ENCODE peak calls at places on chromosome 14, in six cellular contexts. H, U, L, N, W and X are unnamed samples.

GRCh38 chr14:74575936-74576335 is 36.1 kb downstream of the LTBP2 start:
- DNase-seq in H (no peak), U (no peak), L (no peak), N (no peak), W (no peak), X (no peak)

GRCh38 chr14:64450255-64450654 is 15.0 kb upstream of the AKAP5 start:
- DNase-seq in H (no peak), U (no peak), L (no peak), N (no peak), W (no peak), X (no peak)

GRCh38 chr14:96663491-96664067 is 133.6 kb upstream of the VRK1 start:
- DNase-seq in H (no peak), U (no peak), L (no peak), N (no peak), W (no peak), X (no peak)

GRCh38 chr14:50082784-50083466 is 33.4 kb downstream of the VCPKMT start:
- DNase-seq in H (peak), U (peak), L (no peak), N (no peak), W (no peak), X (peak)

GRCh38 chr14:69069020-69069421 is 83.9 kb downstream of the DCAF5 start:
- DNase-seq in H (no peak), U (no peak), L (no peak), N (peak), W (peak), X (no peak)

GRCh38 chr14:67934087-67934486 is 114.5 kb downstream of the RAD51B start:
- DNase-seq in H (no peak), U (no peak), L (peak), N (peak), W (peak), X (no peak)

GRCh38 chr14:25150934-25151790 is 101.2 kb upstream of the STXBP6 start:
- DNase-seq in H (no peak), U (no peak), L (peak), N (peak), W (peak), X (no peak)

GRCh38 chr14:21987937-21988336 is 314.3 kb upstream of the OR4E1 start:
- DNase-seq in H (no peak), U (no peak), L (peak), N (no peak), W (no peak), X (no peak)

GRCh38 chr14:51652168-51653095 is 722 bp downstream of the FRMD6 start:
- DNase-seq in H (peak), U (no peak), L (no peak), N (no peak), W (peak), X (peak)

GRCh38 chr14:69543341-69544249 is 31.1 kb downstream of the CCDC177 start:
- DNase-seq in H (no peak), U (peak), L (peak), N (peak), W (peak), X (no peak)

GRCh38 chr14:77037338-77037782 is 8.9 kb upstream of the IRF2BPL start:
- DNase-seq in H (no peak), U (no peak), L (no peak), N (no peak), W (no peak), X (no peak)

GRCh38 chr14:77033622-77034521 is 5.4 kb upstream of the IRF2BPL start:
- DNase-seq in H (peak), U (peak), L (peak), N (peak), W (peak), X (peak)

GRCh38 chr14:100193417-100194357 is 34.2 kb upstream of the DEGS2 start:
- DNase-seq in H (no peak), U (no peak), L (no peak), N (no peak), W (no peak), X (no peak)

GRCh38 chr14:80996049-80996901 is 40.9 kb downstream of the TSHR start:
- DNase-seq in H (no peak), U (no peak), L (peak), N (peak), W (peak), X (no peak)

GRCh38 chr14:66234411-66234810 is 251.8 kb upstream of the CCDC196 start:
- DNase-seq in H (no peak), U (no peak), L (no peak), N (no peak), W (no peak), X (no peak)

GRCh38 chr14:74511966-74512365 is 18.4 kb downstream of the ISCA2 start:
- DNase-seq in H (no peak), U (no peak), L (no peak), N (no peak), W (no peak), X (no peak)

GRCh38 chr14:100025111-100025510 is 40.1 kb upstream of the EVL start:
- DNase-seq in H (no peak), U (no peak), L (peak), N (peak), W (peak), X (no peak)

GRCh38 chr14:99191663-99192621 is 80.1 kb downstream of the BCL11B start:
- DNase-seq in H (peak), U (peak), L (peak), N (peak), W (peak), X (peak)

GRCh38 chr14:52852810-52853521 is 61.6 kb upstream of the GNPNAT1 start:
- DNase-seq in H (no peak), U (no peak), L (no peak), N (peak), W (no peak), X (no peak)

GRCh38 chr14:21241218-21241819 is 27.9 kb downstream of the HNRNPC start:
- DNase-seq in H (no peak), U (no peak), L (no peak), N (peak), W (peak), X (no peak)

GRCh38 chr14:59215353-59215752 is 26.9 kb downstream of the DAAM1 start:
- DNase-seq in H (no peak), U (no peak), L (no peak), N (no peak), W (peak), X (no peak)

GRCh38 chr14:99321236-99321925 is 49.4 kb upstream of the BCL11B start:
- DNase-seq in H (no peak), U (no peak), L (no peak), N (no peak), W (peak), X (no peak)

GRCh38 chr14:80567905-80568512 is 356.7 kb upstream of the DIO2 start:
- DNase-seq in H (no peak), U (no peak), L (peak), N (peak), W (no peak), X (no peak)

GRCh38 chr14:85528080-85528881 is 1.7 kb upstream of the FLRT2 start:
- DNase-seq in H (no peak), U (no peak), L (peak), N (peak), W (peak), X (no peak)

GRCh38 chr14:92039720-92040430 is at the start of gene TRIP11:
- DNase-seq in H (peak), U (peak), L (peak), N (peak), W (peak), X (peak)

GRCh38 chr14:69559581-69560011 is 15.1 kb downstream of the CCDC177 start:
- DNase-seq in H (no peak), U (no peak), L (no peak), N (no peak), W (no peak), X (no peak)

GRCh38 chr14:41302776-41303175 is 303.9 kb upstream of the LRFN5 start:
- DNase-seq in H (no peak), U (no peak), L (no peak), N (no peak), W (no peak), X (no peak)

GRCh38 chr14:64708148-64709004 is 4.2 kb downstream of the PLEKHG3 start:
- DNase-seq in H (no peak), U (no peak), L (peak), N (no peak), W (no peak), X (no peak)

GRCh38 chr14:74571441-74571841 is 40.6 kb downstream of the LTBP2 start:
- DNase-seq in H (no peak), U (no peak), L (peak), N (peak), W (no peak), X (no peak)

GRCh38 chr14:20455355-20456300 is 602 bp downstream of the APEX1 start:
- DNase-seq in H (no peak), U (no peak), L (peak), N (peak), W (peak), X (peak)

GRCh38 chr14:71166434-71166833 is 259.2 kb downstream of the PCNX1 start:
- DNase-seq in H (no peak), U (no peak), L (peak), N (peak), W (peak), X (no peak)

GRCh38 chr14:103904493-103905107 is 23.7 kb upstream of the TDRD9 start:
- DNase-seq in H (no peak), U (no peak), L (no peak), N (no peak), W (no peak), X (no peak)

GRCh38 chr14:90903101-90903500 is 86.9 kb upstream of the TTC7B start:
- DNase-seq in H (peak), U (peak), L (peak), N (peak), W (peak), X (peak)

GRCh38 chr14:59321184-59321952 is 132.9 kb downstream of the DAAM1 start:
- DNase-seq in H (no peak), U (no peak), L (peak), N (peak), W (no peak), X (no peak)

GRCh38 chr14:69573841-69574265 is 818 bp downstream of the CCDC177 start:
- DNase-seq in H (no peak), U (no peak), L (no peak), N (no peak), W (no peak), X (no peak)

GRCh38 chr14:104426771-104427125 is 152.8 kb upstream of the C14orf180 start:
- DNase-seq in H (no peak), U (no peak), L (no peak), N (no peak), W (no peak), X (no peak)

GRCh38 chr14:52918486-52918885 is 32.4 kb downstream of the FERMT2 start:
- DNase-seq in H (no peak), U (peak), L (peak), N (peak), W (peak), X (peak)